ENCODE peak calls at places on chromosomes 11 and 22, in five cellular contexts. B is GM12878, M is A549, X is K562, H is HepG2. A is an unnamed sample.

GRCh38 chr22:23315341-23315917 is 135.1 kb downstream of the BCR start:
- DNase-seq in B (no peak), X (peak; percentile 81), H (peak; percentile 39), M (peak; percentile 61), A (peak; percentile 87)

GRCh38 chr22:43802897-43803495 is 9.1 kb downstream of the EFCAB6 start:
- DNase-seq in M (no peak), H (no peak), X (no peak), B (no peak), A (no peak)

GRCh38 chr22:41369089-41369745 is 12.5 kb upstream of the TEF start:
- DNase-seq in M (no peak), X (no peak), B (no peak), H (no peak), A (no peak)

GRCh38 chr11:8810331-8811301 is 100.4 kb upstream of the AKIP1 start:
- DNase-seq in X (peak; percentile 53), B (no peak), H (peak; percentile 63), M (no peak), A (no peak)

GRCh38 chr22:44003016-44003775 is 20.9 kb upstream of the PARVB start:
- DNase-seq in X (no peak), B (no peak), H (no peak), M (no peak), A (no peak)

GRCh38 chr11:76030973-76031590 is 175.2 kb downstream of the WNT11 start:
- DNase-seq in X (no peak), M (peak; percentile 37), H (no peak), B (no peak), A (no peak)

GRCh38 chr22:49291781-49292180 is 535.9 kb downstream of the BRD1 start:
- DNase-seq in M (no peak), X (no peak), B (no peak), H (no peak), A (peak; percentile 23)

GRCh38 chr11:1198766-1199688 is 23.8 kb upstream of the MUC5B start:
- DNase-seq in M (no peak), X (peak; percentile 4), H (no peak), B (no peak), A (no peak)

GRCh38 chr22:38729946-38730345 is 24.2 kb downstream of the GTPBP1 start:
- DNase-seq in X (no peak), M (no peak), H (no peak), B (no peak), A (no peak)

GRCh38 chr11:65311197-65311631 is 3.5 kb upstream of the CDC42EP2 start:
- DNase-seq in H (no peak), B (no peak), X (no peak), M (no peak), A (no peak)

GRCh38 chr11:58446294-58446693 is 4.3 kb upstream of the OR5B12 start:
- DNase-seq in B (no peak), H (no peak), M (no peak), X (peak; percentile 6), A (no peak)

GRCh38 chr11:76524461-76524860 is 79.6 kb downstream of the EMSY start:
- DNase-seq in B (no peak), M (no peak), H (peak; percentile 36), X (no peak), A (no peak)

GRCh38 chr11:115085461-115086220 is 407.3 kb downstream of the NXPE2 start:
- DNase-seq in M (no peak), H (no peak), X (no peak), B (no peak), A (no peak)

GRCh38 chr11:130211781-130212401 is 52.3 kb downstream of the ST14 start:
- DNase-seq in M (no peak), X (no peak), B (no peak), H (no peak), A (peak; percentile 39)

GRCh38 chr11:94768602-94769511 is 701 bp downstream of the AMOTL1 start:
- DNase-seq in H (no peak), B (no peak), X (peak; percentile 26), M (no peak), A (peak; percentile 63)

GRCh38 chr11:128548655-128549255 is 38.6 kb downstream of the ETS1 start:
- DNase-seq in X (no peak), B (no peak), H (no peak), M (no peak), A (no peak)

GRCh38 chr22:19599626-19600243 is 75.5 kb upstream of the CLDN5 start:
- DNase-seq in B (no peak), H (no peak), X (peak; percentile 33), M (no peak), A (no peak)

GRCh38 chr11:45089251-45089650 is 57.2 kb upstream of the PRDM11 start:
- DNase-seq in B (no peak), M (peak; percentile 43), X (no peak), H (no peak), A (no peak)

GRCh38 chr22:50569041-50569459 is 6.3 kb upstream of the SYCE3 start:
- DNase-seq in H (peak; percentile 78), B (no peak), M (no peak), X (no peak), A (no peak)

GRCh38 chr22:37186997-37187522 is 987 bp downstream of the C1QTNF6 start:
- DNase-seq in M (peak; percentile 36), X (no peak), H (no peak), B (no peak), A (no peak)

GRCh38 chr22:48779211-48779643 is 1048.4 kb downstream of the BRD1 start:
- DNase-seq in H (no peak), X (no peak), M (no peak), B (no peak), A (peak; percentile 43)

GRCh38 chr11:111960916-111961315 is 23.8 kb downstream of the DIXDC1 start:
- DNase-seq in H (no peak), X (no peak), M (peak; percentile 18), B (no peak), A (no peak)

GRCh38 chr11:116610190-116610589 is 162.6 kb downstream of the BUD13 start:
- DNase-seq in X (no peak), H (no peak), B (no peak), M (no peak), A (no peak)

GRCh38 chr11:19326499-19326898 is 85.8 kb upstream of the E2F8 start:
- DNase-seq in H (no peak), M (no peak), B (no peak), X (no peak), A (no peak)

GRCh38 chr22:26404851-26405357 is 24.2 kb upstream of the ASPHD2 start:
- DNase-seq in H (no peak), X (peak; percentile 66), M (no peak), B (no peak), A (no peak)

GRCh38 chr11:68384530-68385081 is 72.2 kb downstream of the LRP5 start:
- DNase-seq in H (no peak), M (no peak), X (no peak), B (no peak), A (no peak)

GRCh38 chr11:3738241-3738640 is 59.1 kb downstream of the NUP98 start:
- DNase-seq in X (no peak), H (no peak), B (no peak), M (no peak), A (no peak)

GRCh38 chr11:3836903-3837302 is 3.9 kb downstream of the RHOG start:
- DNase-seq in X (peak; percentile 52), H (no peak), B (no peak), M (no peak), A (no peak)

GRCh38 chr11:108927791-108928545 is 263.1 kb downstream of the DDX10 start:
- DNase-seq in H (no peak), M (no peak), B (no peak), X (no peak), A (no peak)
- TF ChIP-seq HDAC2 in H (no peak), M (no peak), B (no peak), X (no peak), A (no peak)

GRCh38 chr11:66339686-66340483 is 3.7 kb upstream of the RIN1 start:
- DNase-seq in H (no peak), B (no peak), M (no peak), X (no peak), A (no peak)
- TF ChIP-seq HDAC2 in H (no peak), B (no peak), M (no peak), X (no peak), A (no peak)

GRCh38 chr11:72578991-72579815 is 95.0 kb downstream of the PDE2A start:
- DNase-seq in B (no peak), X (no peak), M (no peak), H (no peak), A (no peak)
- TF ChIP-seq HDAC2 in B (no peak), X (no peak), M (no peak), H (no peak), A (no peak)

GRCh38 chr11:64100782-64101358 is 65.0 kb downstream of the MACROD1 start:
- DNase-seq in B (no peak), M (no peak), H (no peak), X (no peak), A (no peak)
- TF ChIP-seq HDAC2 in B (no peak), M (no peak), H (no peak), X (no peak), A (no peak)

GRCh38 chr22:36147196-36147788 is 13.3 kb downstream of the APOL3 start:
- DNase-seq in H (no peak), M (no peak), B (no peak), X (no peak), A (no peak)

GRCh38 chr22:36145881-36146280 is 14.7 kb downstream of the APOL3 start:
- DNase-seq in X (no peak), H (no peak), B (no peak), M (no peak), A (no peak)

GRCh38 chr22:36143066-36143815 is 17.3 kb downstream of the APOL3 start:
- DNase-seq in X (no peak), B (no peak), M (no peak), H (peak; percentile 53), A (no peak)

GRCh38 chr22:36143956-36144355 is 16.6 kb downstream of the APOL3 start:
- DNase-seq in M (no peak), B (no peak), H (no peak), X (no peak), A (no peak)

DNA sequence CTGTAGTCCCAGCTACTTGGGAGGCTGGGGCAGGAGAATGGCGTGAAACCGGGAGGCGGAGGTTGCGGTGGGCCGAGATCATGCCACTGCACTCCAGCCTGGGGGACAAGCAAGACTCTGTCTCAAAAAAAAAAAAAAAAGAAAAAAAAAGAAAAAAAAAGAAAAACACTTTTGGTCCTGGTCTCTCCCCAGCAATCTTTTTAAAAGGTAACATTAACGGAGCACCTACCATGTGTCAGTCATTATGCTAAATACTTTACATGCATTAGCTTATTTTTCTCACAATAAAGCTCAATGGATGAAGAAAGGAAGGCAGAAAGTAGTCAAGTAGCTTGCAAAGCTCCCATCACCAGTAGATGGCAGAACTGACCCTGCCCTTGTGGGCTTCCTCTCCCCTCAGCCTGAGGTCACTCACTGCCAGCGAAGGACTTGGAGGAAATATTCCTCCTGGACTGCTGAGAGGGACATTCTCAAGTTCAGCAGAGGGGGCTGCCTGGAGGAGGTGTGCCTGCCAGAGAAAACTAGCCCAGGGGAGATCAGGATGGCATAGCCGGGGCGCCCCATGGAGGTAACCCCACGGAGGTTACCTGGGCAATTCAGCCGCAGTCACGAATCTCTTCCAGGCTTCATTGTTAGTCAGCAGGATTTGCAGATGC is 15.5 kb downstream of the APOL3 start:
- DNase-seq in B (no peak), M (peak; percentile 62), H (peak; percentile 47), X (peak; percentile 27), A (peak; percentile 73)
- TF ChIP-seq HDAC2 in B (no peak), M (no peak), H (no peak), X (no peak), A (no peak)